ENCODE peak calls at places on chromosome 2, in eight cellular contexts. Q is stimulated activated CD4-positive, alpha-beta T cell treated with anti-CD3 and anti-CD28 coated beads, Interleukin-1b, Interleukin-23, amount 100 ng/mL, for 24 hours; V is activated CD4-positive, CD25-positive, alpha-beta regulatory T cell treated with anti-CD3 and anti-CD28 coated beads, Interleukin-2, amount 50 U/mL, for 72 hours; E is SW480; N is nucleus accumbens; L is HS-5; M is nephron progenitor cell; R is MCF 10A. Z is an unnamed sample.

GRCh38 chr2:32356735-32357544 is at the start of gene BIRC6:
- DNase-seq in L (peak), N (peak), Q (peak), R (peak), V (peak), M (peak), E (peak), Z (peak)

GRCh38 chr2:127463155-127463991 is 45.1 kb downstream of the PROC start:
- DNase-seq in M (peak), N (no peak), E (peak), Q (no peak), V (no peak), L (no peak), R (no peak), Z (no peak)

GRCh38 chr2:217652761-217653160 is 350.0 kb downstream of the TNS1 start:
- DNase-seq in V (no peak), E (no peak), M (no peak), R (no peak), L (no peak), N (no peak), Q (no peak), Z (peak)

GRCh38 chr2:28956415-28956826 is 24.7 kb upstream of the TOGARAM2 start:
- DNase-seq in Q (no peak), M (peak), N (no peak), V (no peak), R (no peak), L (no peak), E (no peak), Z (no peak)

GRCh38 chr2:211879323-211879722 is 659.3 kb downstream of the ERBB4 start:
- DNase-seq in M (no peak), V (no peak), N (no peak), R (peak), Q (no peak), E (no peak), L (no peak), Z (peak)

GRCh38 chr2:156536534-156536933 is 100.4 kb downstream of the GPD2 start:
- DNase-seq in V (no peak), Q (no peak), R (peak), E (no peak), M (no peak), N (no peak), L (no peak), Z (no peak)

GRCh38 chr2:177187631-177188312 is 24.8 kb upstream of the HNRNPA3 start:
- DNase-seq in M (peak), Q (no peak), V (no peak), R (peak), E (peak), N (no peak), L (peak), Z (peak)

GRCh38 chr2:1609040-1609439 is 135.3 kb downstream of the PXDN start:
- DNase-seq in V (no peak), E (no peak), L (no peak), M (no peak), R (no peak), N (no peak), Q (no peak), Z (no peak)

GRCh38 chr2:17976871-17977746 is 98.6 kb downstream of the KCNS3 start:
- DNase-seq in R (peak), Q (no peak), L (peak), V (no peak), M (no peak), N (no peak), E (no peak), Z (peak)

GRCh38 chr2:20650412-20650879 is 452 bp downstream of the HS1BP3 start:
- DNase-seq in R (no peak), L (no peak), V (peak), M (no peak), Q (no peak), E (no peak), N (peak), Z (peak)

GRCh38 chr2:47058061-47058931 is 96.8 kb downstream of the STPG4 start:
- DNase-seq in Q (no peak), E (no peak), L (no peak), M (no peak), N (no peak), V (no peak), R (peak), Z (peak)

GRCh38 chr2:215171151-215171550 is 32.7 kb upstream of the ABCA12 start:
- DNase-seq in L (peak), M (no peak), N (no peak), E (peak), R (peak), V (no peak), Q (no peak), Z (no peak)

GRCh38 chr2:30777662-30778505 is 29.4 kb downstream of the CAPN13 start:
- DNase-seq in L (no peak), M (no peak), V (no peak), R (no peak), N (no peak), E (no peak), Q (no peak), Z (no peak)

GRCh38 chr2:19881221-19881620 is 20.6 kb downstream of the TTC32 start:
- DNase-seq in V (no peak), R (no peak), N (no peak), M (no peak), E (no peak), L (no peak), Q (no peak), Z (no peak)

GRCh38 chr2:110864721-110865120 is 132.3 kb downstream of the ACOXL start:
- DNase-seq in V (no peak), M (no peak), Q (no peak), R (no peak), E (no peak), L (no peak), N (no peak), Z (no peak)

GRCh38 chr2:20411361-20411894 is 35.4 kb upstream of the RHOB start:
- DNase-seq in R (peak), M (peak), N (peak), L (peak), V (peak), E (peak), Q (peak), Z (peak)

GRCh38 chr2:101114815-101115214 is 36.4 kb downstream of the TBC1D8 start:
- DNase-seq in Q (no peak), N (no peak), V (no peak), M (no peak), E (no peak), R (no peak), L (no peak), Z (no peak)

GRCh38 chr2:174914894-174915760 is 90.1 kb downstream of the CHN1 start:
- DNase-seq in V (no peak), R (peak), N (peak), Q (no peak), E (no peak), L (no peak), M (no peak), Z (no peak)

GRCh38 chr2:12456293-12457151 is 260.2 kb upstream of the TRIB2 start:
- DNase-seq in M (no peak), L (peak), Q (peak), R (peak), N (no peak), V (peak), E (peak), Z (peak)

GRCh38 chr2:37020212-37020886 is 54.0 kb upstream of the STRN start:
- DNase-seq in R (no peak), N (no peak), V (no peak), E (no peak), Q (no peak), L (no peak), M (no peak), Z (peak)

GRCh38 chr2:208129804-208130712 is at the start of gene CRYGC:
- DNase-seq in V (no peak), M (no peak), Q (no peak), N (no peak), E (no peak), L (peak), R (peak), Z (no peak)

GRCh38 chr2:162608901-162609300 is 229.7 kb downstream of the KCNH7 start:
- DNase-seq in E (no peak), L (no peak), M (no peak), N (no peak), R (no peak), Q (no peak), V (no peak), Z (no peak)

GRCh38 chr2:28895189-28895893 is 874 bp downstream of the WDR43 start:
- DNase-seq in R (peak), Q (peak), L (no peak), M (no peak), E (peak), N (peak), V (peak), Z (peak)

GRCh38 chr2:127675335-127676261 is at the start of gene LIMS2:
- DNase-seq in E (peak), M (peak), R (no peak), N (no peak), L (no peak), V (no peak), Q (no peak), Z (peak)

GRCh38 chr2:165536861-165537499 is 67.5 kb downstream of the CSRNP3 start:
- DNase-seq in N (no peak), R (no peak), Q (no peak), M (no peak), L (no peak), E (no peak), V (no peak), Z (no peak)

GRCh38 chr2:62326735-62327134 is 130.8 kb downstream of the B3GNT2 start:
- DNase-seq in N (no peak), V (no peak), Q (no peak), E (no peak), M (no peak), L (no peak), R (no peak), Z (no peak)

GRCh38 chr2:156182132-156182531 is 150.4 kb downstream of the NR4A2 start:
- DNase-seq in Q (no peak), V (no peak), N (no peak), E (no peak), L (no peak), R (peak), M (no peak), Z (no peak)

GRCh38 chr2:44889118-44889517 is 52.4 kb upstream of the SIX3 start:
- DNase-seq in V (no peak), E (no peak), M (no peak), R (no peak), N (no peak), L (no peak), Q (no peak), Z (no peak)

GRCh38 chr2:214796901-214797300 is 12.6 kb downstream of the BARD1 start:
- DNase-seq in V (no peak), R (no peak), M (no peak), Q (no peak), L (no peak), E (no peak), N (no peak), Z (no peak)